ENCODE peak calls at places on chromosomes 1 and 21, in nine cellular contexts. F is ovary, S is upper lobe of right lung, G is transverse colon, A is AG09319, R is foreskin keratinocyte, D is breast epithelium, C is MCF 10A, P is GM10248. I is an unnamed sample.

GRCh38 chr1:115463347-115463746 is 125.3 kb upstream of the NGF start:
- DNase-seq in F (no peak), S (no peak), G (no peak), A (no peak), R (no peak), D (no peak), C (peak), P (no peak), I (no peak)

GRCh38 chr1:186374313-186375151 is 521 bp downstream of the TPR start:
- DNase-seq in F (no peak), S (no peak), G (peak), A (peak), R (peak), D (no peak), C (peak), P (peak), I (no peak)

GRCh38 chr1:109927908-109928307 is 17.3 kb downstream of the CSF1 start:
- DNase-seq in F (peak), S (no peak), G (peak), A (no peak), R (no peak), D (peak), C (peak), P (no peak), I (no peak)

GRCh38 chr1:111598534-111598933 is 21.1 kb upstream of the RAP1A start:
- DNase-seq in F (no peak), S (no peak), G (no peak), A (no peak), R (no peak), D (no peak), C (no peak), P (no peak), I (no peak)

GRCh38 chr1:203278087-203278884 is 27.0 kb upstream of the BTG2 start:
- DNase-seq in F (peak), S (peak), G (peak), A (peak), R (no peak), D (peak), C (peak), P (no peak), I (peak)

GRCh38 chr1:150429805-150430204 is 57.4 kb upstream of the TARS2 start:
- DNase-seq in F (no peak), S (no peak), G (no peak), A (no peak), R (no peak), D (no peak), C (peak), P (peak), I (no peak)

GRCh38 chr1:241355311-241356010 is 1.5 kb downstream of the RGS7 start:
- DNase-seq in F (no peak), S (no peak), G (no peak), A (no peak), R (no peak), D (no peak), C (no peak), P (no peak), I (no peak)

GRCh38 chr1:33342041-33342723 is 21.3 kb upstream of the A3GALT2 start:
- DNase-seq in F (peak), S (no peak), G (peak), A (peak), R (peak), D (peak), C (peak), P (no peak), I (no peak)

GRCh38 chr1:239918633-239919032 is 173.1 kb upstream of the FMN2 start:
- DNase-seq in F (no peak), S (no peak), G (no peak), A (no peak), R (no peak), D (no peak), C (no peak), P (no peak), I (no peak)

GRCh38 chr1:175471039-175471800 is 272.2 kb downstream of the TNR start:
- DNase-seq in F (no peak), S (no peak), G (no peak), A (no peak), R (peak), D (no peak), C (peak), P (no peak), I (no peak)

GRCh38 chr1:241627453-241628329 is 12.5 kb downstream of the CHML start:
- DNase-seq in F (no peak), S (no peak), G (peak), A (no peak), R (no peak), D (no peak), C (peak), P (peak), I (no peak)

GRCh38 chr1:3785045-3785444 is 11.3 kb downstream of the LRRC47 start:
- DNase-seq in F (peak), S (no peak), G (peak), A (no peak), R (no peak), D (no peak), C (no peak), P (no peak), I (no peak)

GRCh38 chr1:1059494-1060280 is 14.4 kb downstream of the RNF223 start:
- DNase-seq in F (peak), S (peak), G (peak), A (no peak), R (no peak), D (peak), C (peak), P (peak), I (peak)

GRCh38 chr1:202281316-202282016 is 60.3 kb downstream of the UBE2T start:
- DNase-seq in F (no peak), S (no peak), G (no peak), A (no peak), R (no peak), D (no peak), C (peak), P (no peak), I (no peak)

GRCh38 chr1:89978763-89979162 is 16.1 kb upstream of the ZNF326 start:
- DNase-seq in F (no peak), S (no peak), G (no peak), A (no peak), R (peak), D (no peak), C (no peak), P (no peak), I (no peak)

GRCh38 chr1:208054885-208055507 is 144.1 kb upstream of the CD34 start:
- DNase-seq in F (no peak), S (no peak), G (no peak), A (no peak), R (no peak), D (no peak), C (no peak), P (no peak), I (no peak)

GRCh38 chr1:225981714-225982113 is 17.4 kb downstream of the SDE2 start:
- DNase-seq in F (no peak), S (no peak), G (no peak), A (no peak), R (no peak), D (no peak), C (no peak), P (no peak), I (no peak)

GRCh38 chr1:38209986-38210385 is 163.4 kb upstream of the POU3F1 start:
- DNase-seq in F (no peak), S (no peak), G (no peak), A (no peak), R (no peak), D (no peak), C (no peak), P (no peak), I (no peak)

GRCh38 chr1:170682159-170682558 is 18.2 kb downstream of the PRRX1 start:
- DNase-seq in F (no peak), S (no peak), G (no peak), A (no peak), R (no peak), D (no peak), C (no peak), P (no peak), I (no peak)

GRCh38 chr1:54052470-54052933 is 502 bp downstream of the TMEM59 start:
- DNase-seq in F (peak), S (no peak), G (peak), A (no peak), R (peak), D (peak), C (peak), P (peak), I (peak)

GRCh38 chr1:111605553-111605952 is 14.0 kb upstream of the RAP1A start:
- DNase-seq in F (no peak), S (no peak), G (no peak), A (no peak), R (no peak), D (no peak), C (peak), P (no peak), I (no peak)

GRCh38 chr1:226526801-226527595 is 21.6 kb upstream of the STUM start:
- DNase-seq in F (peak), S (no peak), G (peak), A (no peak), R (no peak), D (no peak), C (peak), P (no peak), I (no peak)

GRCh38 chr1:31266547-31266946 is 26.9 kb upstream of the NKAIN1 start:
- DNase-seq in F (no peak), S (no peak), G (no peak), A (no peak), R (no peak), D (no peak), C (no peak), P (no peak), I (no peak)

GRCh38 chr1:173253046-173253445 is 45.9 kb upstream of the TNFSF4 start:
- DNase-seq in F (no peak), S (no peak), G (no peak), A (no peak), R (no peak), D (no peak), C (no peak), P (no peak), I (no peak)

GRCh38 chr1:199774433-199775089 is 252.9 kb upstream of the NR5A2 start:
- DNase-seq in F (no peak), S (no peak), G (peak), A (no peak), R (peak), D (no peak), C (peak), P (no peak), I (no peak)

GRCh38 chr1:25658791-25659431 is 42.3 kb downstream of the MAN1C1 start:
- DNase-seq in F (peak), S (peak), G (peak), A (no peak), R (no peak), D (no peak), C (no peak), P (no peak), I (no peak)

GRCh38 chr1:223508819-223509218 is 115.6 kb downstream of the CCDC185 start:
- DNase-seq in F (no peak), S (no peak), G (no peak), A (no peak), R (no peak), D (no peak), C (no peak), P (no peak), I (no peak)

GRCh38 chr1:25651036-25651640 is 34.5 kb downstream of the MAN1C1 start:
- DNase-seq in F (no peak), S (peak), G (no peak), A (no peak), R (no peak), D (peak), C (no peak), P (no peak), I (no peak)

GRCh38 chr1:206923961-206924548 is 2.3 kb upstream of the FCMR start:
- DNase-seq in F (no peak), S (no peak), G (no peak), A (no peak), R (no peak), D (no peak), C (no peak), P (no peak), I (no peak)

GRCh38 chr1:13469343-13469742 is 44.5 kb downstream of the LRRC38 start:
- DNase-seq in F (no peak), S (no peak), G (no peak), A (no peak), R (no peak), D (no peak), C (peak), P (peak), I (peak)

GRCh38 chr1:178371999-178372398 is 124.8 kb downstream of the CLEC20A start:
- DNase-seq in F (no peak), S (no peak), G (no peak), A (no peak), R (no peak), D (no peak), C (no peak), P (no peak), I (no peak)

GRCh38 chr1:67574221-67574620 is 110.8 kb upstream of the GADD45A start:
- DNase-seq in F (no peak), S (no peak), G (no peak), A (no peak), R (no peak), D (no peak), C (no peak), P (no peak), I (no peak)

GRCh38 chr21:42578761-42579415 is 65.2 kb downstream of the SLC37A1 start:
- DNase-seq in F (peak), S (peak), G (peak), A (no peak), R (no peak), D (no peak), C (no peak), P (no peak), I (no peak)

GRCh38 chr1:81848880-81849500 is 48.3 kb downstream of the ADGRL2 start:
- DNase-seq in F (no peak), S (no peak), G (no peak), A (no peak), R (no peak), D (no peak), C (no peak), P (no peak), I (no peak)

GRCh38 chr21:31366825-31367224 is 22.8 kb upstream of the TIAM1 start:
- DNase-seq in F (no peak), S (no peak), G (no peak), A (no peak), R (peak), D (peak), C (peak), P (no peak), I (no peak)

GRCh38 chr1:37240897-37241296 is 206.6 kb upstream of the GRIK3 start:
- DNase-seq in F (no peak), S (no peak), G (no peak), A (no peak), R (no peak), D (no peak), C (no peak), P (no peak), I (no peak)

GRCh38 chr1:85494957-85495266 is 30.0 kb upstream of the DDAH1 start:
- DNase-seq in F (no peak), S (no peak), G (no peak), A (no peak), R (peak), D (no peak), C (peak), P (no peak), I (no peak)

GRCh38 chr1:49026230-49026811 is 249.6 kb upstream of the BEND5 start:
- DNase-seq in F (no peak), S (no peak), G (no peak), A (no peak), R (no peak), D (no peak), C (no peak), P (no peak), I (no peak)

GRCh38 chr1:11648039-11648438 is 6.2 kb downstream of the FBXO2 start:
- DNase-seq in F (no peak), S (no peak), G (no peak), A (no peak), R (no peak), D (no peak), C (no peak), P (no peak), I (no peak)

GRCh38 chr1:157203166-157203565 is 65.0 kb upstream of the ETV3 start:
- DNase-seq in F (no peak), S (no peak), G (no peak), A (no peak), R (no peak), D (no peak), C (no peak), P (no peak), I (no peak)

GRCh38 chr1:157199421-157199755 is 61.2 kb upstream of the ETV3 start:
- DNase-seq in F (no peak), S (no peak), G (no peak), A (no peak), R (no peak), D (no peak), C (no peak), P (no peak), I (no peak)

GRCh38 chr1:157200451-157200850 is 62.3 kb upstream of the ETV3 start:
- DNase-seq in F (no peak), S (no peak), G (no peak), A (no peak), R (no peak), D (no peak), C (no peak), P (no peak), I (no peak)

GRCh38 chr1:157202331-157202730 is 64.1 kb upstream of the ETV3 start:
- DNase-seq in F (no peak), S (no peak), G (no peak), A (no peak), R (no peak), D (no peak), C (no peak), P (no peak), I (no peak)

GRCh38 chr1:157201767-157202166 is 63.6 kb upstream of the ETV3 start:
- DNase-seq in F (no peak), S (no peak), G (no peak), A (no peak), R (no peak), D (no peak), C (no peak), P (no peak), I (no peak)
- TF ChIP-seq CTCF in F (no peak), S (no peak), G (no peak), A (no peak), R (no peak), D (no peak), C (no peak), P (no peak), I (no peak)

DNA sequence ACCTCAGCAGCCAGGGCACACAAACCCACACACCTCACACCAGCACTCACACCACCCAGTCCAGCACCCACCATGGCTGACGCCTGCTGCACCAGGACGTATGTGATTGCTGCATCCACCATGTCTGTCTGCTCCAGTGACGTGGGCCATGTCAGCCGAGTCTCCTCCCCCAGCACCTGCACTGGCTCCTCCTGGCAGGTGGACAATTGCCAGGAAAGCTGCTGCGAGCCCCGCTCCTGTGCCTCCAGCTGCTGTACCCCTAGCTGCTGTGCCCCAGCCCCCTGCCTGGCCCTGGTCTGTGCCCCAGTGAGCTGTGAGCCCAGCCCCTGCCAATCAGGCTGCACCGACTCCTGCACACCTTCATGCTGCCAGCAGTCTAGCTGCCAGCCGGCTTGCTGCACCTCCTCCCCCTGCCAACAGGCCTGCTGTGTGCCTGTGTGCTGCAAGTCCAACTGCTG is at the start of gene KRTAP10-8:
- DNase-seq in F (no peak), S (peak), G (no peak), A (no peak), R (no peak), D (no peak), C (no peak), P (no peak), I (no peak)
- TF ChIP-seq CTCF in F (no peak), S (no peak), G (no peak), A (no peak), R (no peak), D (no peak), C (no peak), P (no peak), I (no peak)

DNA sequence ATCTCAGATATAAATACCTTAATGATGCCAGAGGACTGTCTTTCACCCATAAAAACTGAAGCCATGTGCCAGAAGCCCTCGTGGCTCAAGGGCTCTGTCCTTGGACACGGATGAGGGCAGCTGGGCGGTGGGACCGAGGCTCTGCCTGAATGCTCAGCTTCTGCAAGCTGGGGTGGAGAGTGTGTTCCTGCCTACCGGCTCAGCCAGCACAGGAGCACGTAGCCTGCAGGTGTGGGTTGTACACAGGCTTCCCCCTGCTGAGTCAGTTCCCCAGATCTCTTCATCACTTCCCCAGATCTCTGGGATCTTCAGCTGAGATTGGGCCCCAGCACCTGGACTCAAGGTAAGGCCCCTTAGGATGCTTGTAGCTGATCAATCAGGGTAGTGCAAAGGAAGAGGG is 15.4 kb downstream of the KCNJ15 start:
- DNase-seq in F (no peak), S (no peak), G (no peak), A (no peak), R (no peak), D (no peak), C (no peak), P (no peak), I (no peak)
- TF ChIP-seq CTCF in F (no peak), S (no peak), G (no peak), A (no peak), R (peak), D (no peak), C (no peak), P (no peak), I (no peak)

GRCh38 chr1:232509570-232509969 is 120.4 kb downstream of the SIPA1L2 start:
- DNase-seq in F (no peak), S (no peak), G (no peak), A (no peak), R (no peak), D (no peak), C (peak), P (no peak), I (no peak)
- TF ChIP-seq CTCF in F (no peak), S (no peak), G (no peak), A (no peak), R (no peak), D (no peak), C (no peak), P (no peak), I (no peak)

GRCh38 chr21:34912022-34912933 is 136.8 kb downstream of the RUNX1 start:
- DNase-seq in F (no peak), S (no peak), G (no peak), A (no peak), R (no peak), D (no peak), C (peak), P (no peak), I (no peak)
- TF ChIP-seq CTCF in F (no peak), S (no peak), G (no peak), A (peak), R (peak), D (no peak), C (no peak), P (peak), I (no peak)

GRCh38 chr1:16644179-16645043 is 22.3 kb downstream of the RNU1-3 start:
- DNase-seq in F (peak), S (peak), G (peak), A (peak), R (peak), D (peak), C (peak), P (peak), I (peak)
- TF ChIP-seq CTCF in F (peak), S (peak), G (no peak), A (peak), R (peak), D (peak), C (peak), P (peak), I (peak)

GRCh38 chr1:184110253-184111204 is 59.0 kb downstream of the TSEN15 start:
- DNase-seq in F (no peak), S (no peak), G (no peak), A (no peak), R (no peak), D (no peak), C (no peak), P (no peak), I (no peak)
- TF ChIP-seq CTCF in F (no peak), S (no peak), G (no peak), A (no peak), R (peak), D (no peak), C (no peak), P (no peak), I (no peak)

GRCh38 chr1:65948609-65949229 is 156.0 kb downstream of the PDE4B start:
- DNase-seq in F (no peak), S (no peak), G (peak), A (peak), R (no peak), D (no peak), C (peak), P (no peak), I (no peak)
- TF ChIP-seq CTCF in F (no peak), S (peak), G (no peak), A (peak), R (no peak), D (no peak), C (no peak), P (no peak), I (no peak)

DNA sequence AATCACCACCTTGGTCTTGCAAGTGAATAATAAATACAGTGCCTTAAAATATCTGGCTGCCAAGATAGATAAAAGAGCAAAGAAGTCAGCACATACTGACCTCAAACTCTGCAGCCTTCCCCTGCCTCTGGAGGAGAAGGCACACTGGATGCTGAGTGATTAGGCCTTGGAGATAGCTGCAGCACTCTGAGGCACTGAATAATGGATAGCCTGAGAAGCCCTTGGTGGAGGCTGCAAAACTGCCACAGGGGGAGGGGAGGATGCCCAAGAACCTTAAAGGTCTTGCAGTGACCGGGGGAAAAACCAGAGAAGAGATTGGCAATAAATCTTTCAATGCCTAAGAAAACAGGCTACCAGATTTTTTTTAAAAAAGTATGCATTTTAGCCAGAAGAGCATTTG is 167.4 kb upstream of the PRMT6 start:
- DNase-seq in F (no peak), S (no peak), G (no peak), A (no peak), R (no peak), D (no peak), C (no peak), P (no peak), I (no peak)
- TF ChIP-seq CTCF in F (no peak), S (no peak), G (no peak), A (no peak), R (no peak), D (no peak), C (no peak), P (no peak), I (no peak)

GRCh38 chr21:45918835-45919467 is 62.6 kb upstream of the COL6A1 start:
- DNase-seq in F (no peak), S (no peak), G (no peak), A (no peak), R (no peak), D (no peak), C (no peak), P (no peak), I (no peak)
- TF ChIP-seq CTCF in F (no peak), S (no peak), G (no peak), A (no peak), R (no peak), D (no peak), C (no peak), P (no peak), I (no peak)